ENCODE peak calls at places on chromosome 1, in ten cellular contexts. M is cardiac muscle cell; S is IMR-90; W is CD8-positive, alpha-beta T cell; C is CD8-positive, alpha-beta memory T cell; I is left ventricle myocardium inferior; J is PC-9; H is WERI-Rb-1; K is MG63; F is GM23248. X is an unnamed sample.

GRCh38 chr1:38605091-38605490 is 254.5 kb downstream of the RRAGC start:
- DNase-seq in M (no peak), S (no peak), W (no peak), C (no peak), I (no peak), J (no peak), H (no peak), K (no peak), F (no peak), X (no peak)

GRCh38 chr1:68199603-68200002 is 32.7 kb downstream of the WLS start:
- DNase-seq in M (no peak), S (no peak), W (no peak), C (no peak), I (no peak), J (no peak), H (no peak), K (no peak), F (no peak), X (no peak)

GRCh38 chr1:179731643-179732042 is 11.4 kb upstream of the FAM163A start:
- DNase-seq in M (no peak), S (no peak), W (no peak), C (no peak), I (no peak), J (no peak), H (no peak), K (no peak), F (no peak), X (no peak)

GRCh38 chr1:231395051-231395995 is 26.8 kb downstream of the EGLN1 start:
- DNase-seq in M (peak; percentile 28), S (peak; percentile 98), W (no peak), C (no peak), I (no peak), J (peak; percentile 43), H (no peak), K (peak; percentile 69), F (peak; percentile 98), X (no peak)

GRCh38 chr1:204445860-204446412 is 34.3 kb upstream of the PPP1R15B start:
- DNase-seq in M (peak; percentile 10), S (peak; percentile 27), W (peak; percentile 14), C (peak; percentile 40), I (no peak), J (no peak), H (peak; percentile 92), K (peak; percentile 39), F (peak; percentile 59), X (peak; percentile 46)

GRCh38 chr1:14716474-14716873 is 118.0 kb downstream of the KAZN start:
- DNase-seq in M (no peak), S (no peak), W (no peak), C (no peak), I (no peak), J (no peak), H (no peak), K (no peak), F (no peak), X (no peak)

GRCh38 chr1:151612506-151613274 is 840 bp downstream of the SNX27 start:
- DNase-seq in M (peak; percentile 35), S (no peak), W (peak; percentile 2), C (no peak), I (peak; percentile 22), J (peak; percentile 21), H (peak; percentile 66), K (peak; percentile 36), F (peak; percentile 65), X (no peak)

GRCh38 chr1:41161851-41162250 is 80.3 kb downstream of the SCMH1 start:
- DNase-seq in M (peak; percentile 26), S (no peak), W (no peak), C (no peak), I (no peak), J (no peak), H (no peak), K (no peak), F (no peak), X (no peak)

GRCh38 chr1:89358287-89358893 is 5.5 kb upstream of the GBP6 start:
- DNase-seq in M (peak; percentile 87), S (peak; percentile 65), W (peak; percentile 71), C (peak; percentile 66), I (peak; percentile 73), J (peak; percentile 65), H (peak; percentile 69), K (peak; percentile 46), F (peak; percentile 86), X (peak; percentile 55)

GRCh38 chr1:64499966-64500365 is 30.0 kb downstream of the CACHD1 start:
- DNase-seq in M (no peak), S (no peak), W (no peak), C (no peak), I (no peak), J (no peak), H (peak; percentile 14), K (no peak), F (no peak), X (no peak)

GRCh38 chr1:150696590-150696989 is 364 bp downstream of the GOLPH3L start:
- DNase-seq in M (peak; percentile 4), S (no peak), W (no peak), C (no peak), I (no peak), J (no peak), H (no peak), K (no peak), F (peak; percentile 13), X (no peak)

GRCh38 chr1:1528639-1529267 is 11.7 kb downstream of the TMEM240 start:
- DNase-seq in M (no peak), S (no peak), W (no peak), C (no peak), I (no peak), J (no peak), H (no peak), K (no peak), F (no peak), X (no peak)

GRCh38 chr1:2878591-2878990 is 77.1 kb upstream of the TTC34 start:
- DNase-seq in M (no peak), S (no peak), W (no peak), C (no peak), I (no peak), J (no peak), H (no peak), K (no peak), F (no peak), X (no peak)

GRCh38 chr1:2879026-2879425 is 77.5 kb upstream of the TTC34 start:
- DNase-seq in M (no peak), S (no peak), W (no peak), C (no peak), I (no peak), J (no peak), H (no peak), K (no peak), F (no peak), X (no peak)

GRCh38 chr1:2877391-2877790 is 75.9 kb upstream of the TTC34 start:
- DNase-seq in M (no peak), S (no peak), W (no peak), C (no peak), I (no peak), J (no peak), H (no peak), K (no peak), F (no peak), X (no peak)

GRCh38 chr1:2875677-2876531 is 74.4 kb upstream of the TTC34 start:
- DNase-seq in M (no peak), S (no peak), W (no peak), C (no peak), I (peak; percentile 32), J (no peak), H (peak; percentile 51), K (no peak), F (peak; percentile 11), X (no peak)

GRCh38 chr1:2876846-2877245 is 75.4 kb upstream of the TTC34 start:
- DNase-seq in M (no peak), S (no peak), W (no peak), C (no peak), I (no peak), J (no peak), H (no peak), K (no peak), F (no peak), X (no peak)
- H3K9me3 ChIP-seq in M (no peaks in the 10 kb centered on the region), S (peaks cover 77% of the 10 kb centered on the region), W (no peaks in the 10 kb centered on the region), C (no peaks in the 10 kb centered on the region), I (peaks cover 8% of the 10 kb centered on the region), J (no peaks in the 10 kb centered on the region), H (no peaks in the 10 kb centered on the region), K (no peaks in the 10 kb centered on the region), F (no peaks in the 10 kb centered on the region), X (no peaks in the 10 kb centered on the region)

GRCh38 chr1:4495809-4496208 is 158.6 kb upstream of the AJAP1 start:
- DNase-seq in M (no peak), S (no peak), W (no peak), C (no peak), I (no peak), J (no peak), H (no peak), K (no peak), F (no peak), X (no peak)
- H3K9me3 ChIP-seq in M (no peaks in the 10 kb centered on the region), S (peaks cover 56% of the 10 kb centered on the region), W (no peaks in the 10 kb centered on the region), C (no peaks in the 10 kb centered on the region), I (no peaks in the 10 kb centered on the region), J (no peaks in the 10 kb centered on the region), H (no peaks in the 10 kb centered on the region), K (no peaks in the 10 kb centered on the region), F (no peaks in the 10 kb centered on the region), X (no peaks in the 10 kb centered on the region)

GRCh38 chr1:35876988-35877387 is 6.0 kb upstream of the AGO1 start:
- DNase-seq in M (peak; percentile 69), S (peak; percentile 27), W (no peak), C (no peak), I (no peak), J (peak; percentile 17), H (no peak), K (no peak), F (peak; percentile 49), X (no peak)
- H3K9me3 ChIP-seq in M (no peaks in the 10 kb centered on the region), S (no peaks in the 10 kb centered on the region), W (no peaks in the 10 kb centered on the region), C (no peaks in the 10 kb centered on the region), I (no peaks in the 10 kb centered on the region), J (no peaks in the 10 kb centered on the region), H (no peaks in the 10 kb centered on the region), K (no peaks in the 10 kb centered on the region), F (no peaks in the 10 kb centered on the region), X (no peaks in the 10 kb centered on the region)

DNA sequence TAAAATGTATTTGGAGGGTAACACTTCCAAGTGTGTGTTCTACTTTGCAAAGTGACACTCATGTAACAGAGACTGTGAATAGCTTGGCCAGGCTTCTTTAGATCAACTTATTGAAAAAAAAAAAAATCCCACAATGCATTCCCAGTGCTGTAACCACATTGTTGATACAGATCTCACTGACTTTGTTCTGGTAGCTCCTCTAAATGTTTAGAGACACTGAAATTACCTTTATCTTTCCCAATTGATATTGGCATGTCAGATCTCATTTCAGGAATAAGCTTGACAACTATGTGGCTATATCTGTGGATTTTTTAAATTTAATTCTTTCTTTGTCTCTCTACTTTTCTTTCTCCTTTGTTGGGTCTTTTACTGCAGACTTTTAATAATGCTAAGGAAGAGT is 1018.9 kb upstream of the PRMT6 start:
- DNase-seq in M (no peak), S (no peak), W (no peak), C (no peak), I (no peak), J (no peak), H (no peak), K (no peak), F (no peak), X (no peak)
- H3K9me3 ChIP-seq in M (peaks cover 3% of the 10 kb centered on the region), S (peaks cover 5% of the 10 kb centered on the region), W (no peaks in the 10 kb centered on the region), C (no peaks in the 10 kb centered on the region), I (peaks cover 46% of the 10 kb centered on the region), J (peaks cover 4% of the 10 kb centered on the region), H (no peaks in the 10 kb centered on the region), K (no peaks in the 10 kb centered on the region), F (no peaks in the 10 kb centered on the region), X (peaks cover 4% of the 10 kb centered on the region)

DNA sequence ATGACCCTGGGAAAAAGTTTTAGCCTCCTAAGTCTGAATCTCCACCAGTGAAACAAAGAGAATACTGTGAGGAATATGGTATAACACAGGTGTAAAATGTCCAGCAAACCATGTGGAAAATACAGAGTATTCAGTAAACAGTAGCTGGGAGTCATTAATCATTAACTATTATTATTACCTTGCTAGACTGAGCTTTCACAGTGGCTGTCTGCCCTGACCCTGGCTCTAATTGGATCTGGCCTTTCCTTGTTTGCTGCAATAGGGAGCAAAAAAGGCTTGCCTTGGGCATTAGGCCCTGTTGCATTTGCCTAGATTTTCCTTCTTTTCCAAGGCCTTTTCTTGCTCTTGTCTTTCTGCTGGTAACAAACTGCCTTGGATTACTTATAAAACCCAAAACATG is 179.1 kb upstream of the BEND5 start:
- DNase-seq in M (no peak), S (no peak), W (no peak), C (no peak), I (no peak), J (no peak), H (no peak), K (no peak), F (no peak), X (no peak)
- H3K9me3 ChIP-seq in M (no peaks in the 10 kb centered on the region), S (peaks cover 9% of the 10 kb centered on the region), W (no peaks in the 10 kb centered on the region), C (no peaks in the 10 kb centered on the region), I (no peaks in the 10 kb centered on the region), J (no peaks in the 10 kb centered on the region), H (no peaks in the 10 kb centered on the region), K (no peaks in the 10 kb centered on the region), F (no peaks in the 10 kb centered on the region), X (no peaks in the 10 kb centered on the region)